ENCODE peak calls at places on chromosomes 3 and 15, in eight cellular contexts. F is IMR-90, P is A549, Z is tibial nerve, U is gastrocnemius medialis, W is stomach, Q is testis, J is suprapubic skin. Y is an unnamed sample.

GRCh38 chr15:39016706-39017105 is 452.1 kb upstream of the RASGRP1 start:
- DNase-seq in U (no peak), P (no peak), W (no peak), Q (no peak), J (no peak), Z (no peak), F (peak; percentile 91), Y (no peak)

GRCh38 chr3:46349484-46350261 is 4.2 kb upstream of the CCR2 start:
- DNase-seq in P (no peak), Z (no peak), J (no peak), F (no peak), Q (no peak), W (no peak), U (no peak), Y (no peak)

GRCh38 chr3:137012097-137012501 is 54.3 kb downstream of the IL20RB start:
- DNase-seq in Z (no peak), U (no peak), F (peak; percentile 71), P (no peak), J (no peak), Q (no peak), W (no peak), Y (no peak)

GRCh38 chr3:127787071-127787490 is 35.2 kb downstream of the MGLL start:
- DNase-seq in F (no peak), J (peak; percentile 74), U (peak; percentile 80), P (no peak), Z (peak; percentile 11), W (no peak), Q (peak; percentile 58), Y (no peak)

GRCh38 chr3:191136347-191136746 is 62.7 kb upstream of the OSTN start:
- DNase-seq in J (no peak), Q (no peak), Z (no peak), W (no peak), F (peak; percentile 18), U (no peak), P (no peak), Y (no peak)

GRCh38 chr3:146131616-146132410 is 29.2 kb downstream of the PLOD2 start:
- DNase-seq in Q (no peak), J (no peak), Z (no peak), P (no peak), U (no peak), F (peak; percentile 91), W (no peak), Y (no peak)

GRCh38 chr15:63094495-63094931 is 27.1 kb upstream of the LACTB start:
- DNase-seq in U (no peak), Q (no peak), P (no peak), Z (no peak), F (peak; percentile 86), J (no peak), W (no peak), Y (no peak)

GRCh38 chr3:165983284-165983683 is 146.1 kb upstream of the BCHE start:
- DNase-seq in P (no peak), Z (no peak), Q (no peak), W (no peak), J (no peak), U (no peak), F (no peak), Y (no peak)

GRCh38 chr3:157261000-157261399 is 101.1 kb upstream of the CCNL1 start:
- DNase-seq in Q (peak; percentile 32), F (no peak), P (no peak), W (no peak), U (no peak), J (no peak), Z (no peak), Y (no peak)

GRCh38 chr3:124877617-124878016 is 9.5 kb downstream of the ITGB5 start:
- DNase-seq in Q (no peak), Z (no peak), U (no peak), F (no peak), J (no peak), W (no peak), P (no peak), Y (no peak)

GRCh38 chr3:124881976-124882697 is 5.0 kb downstream of the ITGB5 start:
- DNase-seq in U (no peak), J (no peak), F (no peak), P (no peak), W (no peak), Z (no peak), Q (no peak), Y (no peak)

GRCh38 chr3:124882749-124883148 is 4.4 kb downstream of the ITGB5 start:
- DNase-seq in J (no peak), P (no peak), W (no peak), U (no peak), Z (no peak), F (peak; percentile 12), Q (no peak), Y (no peak)

GRCh38 chr3:124879395-124879723 is 7.8 kb downstream of the ITGB5 start:
- DNase-seq in F (no peak), J (no peak), W (no peak), U (no peak), P (no peak), Q (no peak), Z (no peak), Y (no peak)

GRCh38 chr3:124878561-124879394 is 8.4 kb downstream of the ITGB5 start:
- DNase-seq in F (peak; percentile 95), J (no peak), W (no peak), Z (no peak), U (peak; percentile 46), P (peak; percentile 92), Q (no peak), Y (no peak)
- TF ChIP-seq POLR2A in F (no peak), J (no peak), W (no peak), Z (no peak), U (no peak), P (no peak), Q (no peak), Y (no peak)

GRCh38 chr3:67000006-67000405 is 1.9 kb downstream of the KBTBD8 start:
- DNase-seq in Z (no peak), F (peak; percentile 86), W (no peak), Q (no peak), J (no peak), P (no peak), U (no peak), Y (no peak)
- TF ChIP-seq POLR2A in Z (no peak), F (peak; percentile 35), W (no peak), Q (no peak), J (no peak), P (no peak), U (no peak), Y (no peak)

GRCh38 chr3:97821810-97822775 is at the start of gene CRYBG3:
- DNase-seq in U (peak; percentile 74), Z (peak; percentile 69), Q (peak; percentile 82), P (peak; percentile 73), F (peak; percentile 75), W (peak; percentile 84), J (peak; percentile 80), Y (peak; percentile 12)
- TF ChIP-seq POLR2A in U (peak; percentile 88), Z (peak; percentile 81), Q (peak; percentile 34), P (peak; percentile 98), F (peak; percentile 81), W (no peak), J (no peak), Y (no peak)

GRCh38 chr15:74957301-74958035 is 896 bp upstream of the RPP25 start:
- DNase-seq in Q (peak; percentile 18), P (peak; percentile 43), F (no peak), J (peak; percentile 86), Z (no peak), U (peak; percentile 18), W (no peak), Y (no peak)

GRCh38 chr15:74956648-74957300 is at the start of gene RPP25:
- DNase-seq in Q (peak; percentile 85), Z (peak; percentile 38), F (peak; percentile 21), W (peak; percentile 87), P (peak; percentile 86), J (peak; percentile 90), U (peak; percentile 53), Y (no peak)

GRCh38 chr15:74958908-74959642 is 2.5 kb upstream of the RPP25 start:
- DNase-seq in Z (no peak), Q (peak; percentile 19), P (no peak), U (no peak), F (no peak), W (no peak), J (no peak), Y (no peak)

GRCh38 chr15:74959643-74959939 is 3.0 kb upstream of the RPP25 start:
- DNase-seq in J (no peak), Q (no peak), P (no peak), W (no peak), U (no peak), F (no peak), Z (no peak), Y (no peak)

GRCh38 chr15:74958320-74958907 is 1.8 kb upstream of the RPP25 start:
- DNase-seq in Z (no peak), F (no peak), U (peak; percentile 30), Q (peak; percentile 54), J (peak; percentile 86), W (peak; percentile 81), P (peak; percentile 85), Y (no peak)
- TF ChIP-seq POLR2A in Z (no peak), F (no peak), U (no peak), Q (no peak), J (no peak), W (no peak), P (peak; percentile 8), Y (no peak)

Y was measured in esophagus squamous epithelium.